ENCODE peak calls at places on chromosomes 16 and 17, in four cellular contexts. G is heart left ventricle, H is mesendoderm, E is uterus. X is an unnamed sample. For H3K4me1, the result is how much of the 10 kb centered on the place peaks cover.

GRCh38 chr17:28270926-28271325 is 48.1 kb upstream of the TMEM97 start:
- DNase-seq in G (no peak), H (no peak), E (no peak), X (no peak)

GRCh38 chr16:7182510-7183109 is 150.0 kb upstream of the RBFOX1 start:
- DNase-seq in G (no peak), H (peak), E (no peak), X (no peak)

GRCh38 chr17:9211133-9211765 is 189.9 kb downstream of the NTN1 start:
- DNase-seq in G (no peak), H (peak), E (no peak), X (no peak)

GRCh38 chr17:65559802-65560627 is 1.4 kb downstream of the AXIN2 start:
- DNase-seq in G (peak), H (peak), E (peak), X (peak)

GRCh38 chr16:89410794-89411309 is 79.5 kb downstream of the ANKRD11 start:
- DNase-seq in G (peak), H (no peak), E (no peak), X (peak)

GRCh38 chr17:42221886-42222745 is 27.8 kb upstream of the GHDC start:
- DNase-seq in G (peak), H (peak), E (no peak), X (no peak)

GRCh38 chr16:87608400-87608985 is 6.2 kb downstream of the JPH3 start:
- DNase-seq in G (peak), H (peak), E (peak), X (peak)

GRCh38 chr16:14050297-14051027 is 20.7 kb upstream of the MRTFB start:
- DNase-seq in G (no peak), H (peak), E (no peak), X (no peak)

GRCh38 chr16:82657239-82657638 is 30.5 kb downstream of the CDH13 start:
- DNase-seq in G (no peak), H (no peak), E (no peak), X (no peak)

GRCh38 chr17:78933959-78934568 is 8.9 kb upstream of the TIMP2 start:
- DNase-seq in G (peak), H (peak), E (peak), X (peak)

GRCh38 chr17:78929908-78930775 is 5.0 kb upstream of the TIMP2 start:
- DNase-seq in G (no peak), H (no peak), E (no peak), X (no peak)

GRCh38 chr17:78934681-78935418 is 9.7 kb upstream of the TIMP2 start:
- DNase-seq in G (no peak), H (no peak), E (no peak), X (no peak)

GRCh38 chr17:78935419-78936323 is 10.5 kb upstream of the TIMP2 start:
- DNase-seq in G (peak), H (no peak), E (peak), X (peak)

DNA sequence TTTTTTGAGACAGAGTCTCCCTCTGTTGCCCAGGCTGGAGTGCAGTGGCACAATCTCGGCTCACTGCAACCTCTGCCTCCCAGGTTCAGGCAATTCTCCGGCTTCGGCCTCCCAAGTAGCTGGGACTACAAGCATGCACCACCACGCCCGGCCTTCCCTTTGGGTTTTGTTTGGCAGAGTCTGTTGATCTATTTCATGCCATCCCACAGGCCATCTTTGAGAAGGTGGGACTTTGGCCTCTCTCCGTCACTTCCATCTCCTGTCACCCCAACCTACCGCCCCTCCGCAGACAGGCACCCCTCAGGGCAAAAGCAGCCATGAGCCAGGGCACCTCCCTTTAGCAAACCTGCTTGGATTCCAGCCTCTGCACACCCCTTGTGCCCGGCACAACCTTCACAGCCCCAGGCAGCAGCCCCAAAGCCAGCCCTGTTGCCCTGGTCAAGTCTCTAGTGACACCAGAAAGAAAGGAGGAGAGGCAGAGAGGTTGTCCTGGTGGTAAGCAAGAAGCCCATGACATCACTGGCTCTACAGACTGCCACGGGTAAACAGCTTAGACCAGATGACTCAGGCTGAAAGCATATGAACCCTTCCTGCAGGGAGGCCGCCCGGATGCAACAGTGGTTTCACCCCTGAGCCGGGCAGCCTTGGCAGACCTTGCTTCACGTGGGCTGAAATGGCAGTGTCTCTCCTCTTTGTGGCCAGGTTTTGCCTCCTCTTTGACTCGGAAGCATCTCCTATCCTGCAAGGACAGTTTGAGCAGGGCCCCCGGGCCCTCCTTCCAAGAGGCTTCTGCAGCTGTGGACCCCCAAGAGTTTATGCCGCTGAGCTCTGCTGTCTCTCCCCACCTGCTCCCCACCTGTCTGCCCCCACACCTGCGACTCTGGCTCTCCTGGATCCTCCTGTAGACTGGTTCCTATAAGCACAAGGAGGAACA is 8.1 kb upstream of the TIMP2 start:
- DNase-seq in G (no peak), H (peak), E (peak), X (peak)
- H3K4me1 ChIP-seq in G (under half), H (under half), E (under half), X (under half)

GRCh38 chr16:75088934-75089333 is 27.6 kb downstream of the LDHD start:
- DNase-seq in G (no peak), H (no peak), E (no peak), X (no peak)
- H3K4me1 ChIP-seq in G (under half), H (under half), E (under half), X (under half)

DNA sequence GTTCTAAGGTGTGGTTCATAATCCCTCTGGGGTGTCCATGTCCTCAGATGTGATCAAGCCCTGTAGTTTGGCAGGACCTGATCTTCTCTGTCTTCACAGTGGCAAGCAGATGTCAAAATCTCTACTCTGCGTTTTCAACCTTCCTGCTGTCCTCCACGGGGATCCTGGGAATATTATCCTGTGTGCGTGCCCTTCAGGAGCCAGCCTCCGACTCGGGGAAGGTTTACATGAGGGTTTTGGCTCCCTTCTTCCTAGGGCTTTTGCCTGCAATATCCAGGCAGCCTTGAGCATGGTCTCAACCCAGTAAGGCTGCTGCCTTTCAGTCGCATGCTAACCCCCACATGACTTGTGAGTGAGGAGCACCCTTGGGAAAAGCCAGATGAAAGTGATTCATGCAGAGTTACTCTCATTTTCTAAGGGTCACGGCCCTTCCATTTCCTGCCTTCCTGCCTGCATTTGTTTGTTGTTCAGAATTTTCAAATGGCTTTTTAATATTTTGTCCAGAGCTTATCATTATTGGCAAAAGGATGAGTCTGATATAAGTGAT is 202.2 kb upstream of the CHMP6 start:
- DNase-seq in G (no peak), H (no peak), E (peak), X (peak)
- H3K4me1 ChIP-seq in G (under half), H (under half), E (under half), X (under half)

DNA sequence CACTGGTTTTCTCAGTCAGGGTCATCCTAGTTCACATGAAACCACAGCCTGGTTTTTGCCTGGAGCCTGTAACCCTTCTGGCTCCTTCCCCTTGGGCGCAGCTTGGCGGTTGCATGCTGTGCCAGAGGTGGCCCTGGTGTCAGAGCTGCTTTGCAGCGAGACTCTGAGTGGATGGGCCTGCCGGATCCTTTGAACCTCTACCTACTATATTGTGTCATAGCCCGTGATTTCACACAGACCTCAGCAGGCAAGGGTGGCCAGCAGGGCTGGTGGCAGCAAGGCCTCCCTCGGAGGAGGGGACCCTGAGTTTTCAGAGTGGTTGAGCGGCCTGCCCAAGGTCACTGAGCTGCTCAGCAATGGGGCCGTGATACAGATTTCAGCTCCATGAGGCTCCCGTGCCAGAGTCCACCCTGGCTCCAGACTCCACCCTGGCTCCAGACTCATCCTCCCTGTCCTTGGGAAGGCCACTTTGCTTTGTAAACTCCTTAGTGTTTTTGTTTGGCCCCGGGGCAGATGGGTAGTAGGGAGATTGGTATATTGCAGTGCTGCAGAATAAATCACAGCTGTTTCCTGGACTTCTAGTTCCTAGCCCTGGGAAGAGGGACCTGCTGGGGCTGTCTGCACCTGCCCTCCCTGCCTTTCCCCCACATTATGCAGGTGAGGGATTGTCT is 9.7 kb downstream of the MPRIP start:
- DNase-seq in G (no peak), H (no peak), E (peak), X (peak)
- H3K4me1 ChIP-seq in G (half or more), H (under half), E (under half), X (half or more)

GRCh38 chr16:28308794-28309535 is 16.6 kb downstream of the SBK1 start:
- DNase-seq in G (no peak), H (no peak), E (no peak), X (no peak)

GRCh38 chr16:28310796-28311195 is 18.5 kb downstream of the SBK1 start:
- DNase-seq in G (no peak), H (no peak), E (no peak), X (no peak)

GRCh38 chr16:28311413-28311812 is 19.1 kb downstream of the SBK1 start:
- DNase-seq in G (no peak), H (no peak), E (no peak), X (no peak)

GRCh38 chr16:28307936-28308335 is 15.6 kb downstream of the SBK1 start:
- DNase-seq in G (no peak), H (no peak), E (no peak), X (no peak)

GRCh38 chr16:28309811-28310311 is 17.5 kb downstream of the SBK1 start:
- DNase-seq in G (peak), H (no peak), E (no peak), X (no peak)
- H3K4me1 ChIP-seq in G (under half), H (under half), E (under half), X (under half)

GRCh38 chr17:48630925-48631692 is 5.0 kb upstream of the HOXB9 start:
- DNase-seq in G (no peak), H (peak), E (no peak), X (no peak)
- H3K4me1 ChIP-seq in G (under half), H (under half), E (under half), X (under half)

X was measured in tibial artery.